ENCODE peak calls at places on chromosomes 2 and 18, in six cellular contexts. One of them, this sample, is unnamed.

GRCh38 chr2:10527585-10527984 is 79.5 kb upstream of the ODC1 start:
- DNase-seq in AG04449: no peak
- DNase-seq in AG09309: no peak
- DNase-seq in coronary artery: no peak
- DNase-seq in stimulated activated CD8-positive, alpha-beta memory T cell treated with anti-CD3 and anti-CD28 coated beads, Interleukin-15, amount 100 ng/mL, for 4 hours: no peak
- DNase-seq in lung: no peak
- DNase-seq in this sample: no peak

GRCh38 chr2:127829845-127830246 is 18.9 kb upstream of the WDR33 start:
- DNase-seq in AG04449: no peak
- DNase-seq in AG09309: no peak
- DNase-seq in coronary artery: no peak
- DNase-seq in stimulated activated CD8-positive, alpha-beta memory T cell treated with anti-CD3 and anti-CD28 coated beads, Interleukin-15, amount 100 ng/mL, for 4 hours: peak
- DNase-seq in lung: peak
- DNase-seq in this sample: peak

GRCh38 chr2:70103531-70104061 is 16.3 kb downstream of the PCBP1 start:
- DNase-seq in AG04449: no peak
- DNase-seq in AG09309: no peak
- DNase-seq in coronary artery: no peak
- DNase-seq in stimulated activated CD8-positive, alpha-beta memory T cell treated with anti-CD3 and anti-CD28 coated beads, Interleukin-15, amount 100 ng/mL, for 4 hours: no peak
- DNase-seq in lung: no peak
- DNase-seq in this sample: no peak

GRCh38 chr2:166862582-166863132 is 25.6 kb upstream of the XIRP2 start:
- DNase-seq in AG04449: no peak
- DNase-seq in AG09309: no peak
- DNase-seq in coronary artery: no peak
- DNase-seq in stimulated activated CD8-positive, alpha-beta memory T cell treated with anti-CD3 and anti-CD28 coated beads, Interleukin-15, amount 100 ng/mL, for 4 hours: no peak
- DNase-seq in lung: no peak
- DNase-seq in this sample: no peak

GRCh38 chr18:21406111-21406510 is 164.1 kb downstream of the GREB1L start:
- DNase-seq in AG04449: no peak
- DNase-seq in AG09309: no peak
- DNase-seq in coronary artery: no peak
- DNase-seq in stimulated activated CD8-positive, alpha-beta memory T cell treated with anti-CD3 and anti-CD28 coated beads, Interleukin-15, amount 100 ng/mL, for 4 hours: no peak
- DNase-seq in lung: no peak
- DNase-seq in this sample: no peak

GRCh38 chr18:23943903-23944624 is 70.5 kb upstream of the TTC39C start:
- DNase-seq in AG04449: peak
- DNase-seq in AG09309: peak
- DNase-seq in coronary artery: no peak
- DNase-seq in stimulated activated CD8-positive, alpha-beta memory T cell treated with anti-CD3 and anti-CD28 coated beads, Interleukin-15, amount 100 ng/mL, for 4 hours: no peak
- DNase-seq in lung: no peak
- DNase-seq in this sample: peak

GRCh38 chr2:144405313-144405710 is 114.6 kb downstream of the ZEB2 start:
- DNase-seq in AG04449: no peak
- DNase-seq in AG09309: no peak
- DNase-seq in coronary artery: no peak
- DNase-seq in stimulated activated CD8-positive, alpha-beta memory T cell treated with anti-CD3 and anti-CD28 coated beads, Interleukin-15, amount 100 ng/mL, for 4 hours: no peak
- DNase-seq in lung: no peak
- DNase-seq in this sample: no peak

GRCh38 chr18:79778291-79778791 is 19.4 kb upstream of the KCNG2 start:
- DNase-seq in AG04449: no peak
- DNase-seq in AG09309: no peak
- DNase-seq in coronary artery: no peak
- DNase-seq in stimulated activated CD8-positive, alpha-beta memory T cell treated with anti-CD3 and anti-CD28 coated beads, Interleukin-15, amount 100 ng/mL, for 4 hours: no peak
- DNase-seq in lung: no peak
- DNase-seq in this sample: no peak

GRCh38 chr18:48929951-48930713 is 20.6 kb downstream of the SMAD7 start:
- DNase-seq in AG04449: no peak
- DNase-seq in AG09309: peak
- DNase-seq in coronary artery: peak
- DNase-seq in stimulated activated CD8-positive, alpha-beta memory T cell treated with anti-CD3 and anti-CD28 coated beads, Interleukin-15, amount 100 ng/mL, for 4 hours: no peak
- DNase-seq in lung: no peak
- DNase-seq in this sample: peak

GRCh38 chr18:11728247-11728646 is 39.2 kb downstream of the GNAL start:
- DNase-seq in AG04449: no peak
- DNase-seq in AG09309: no peak
- DNase-seq in coronary artery: no peak
- DNase-seq in stimulated activated CD8-positive, alpha-beta memory T cell treated with anti-CD3 and anti-CD28 coated beads, Interleukin-15, amount 100 ng/mL, for 4 hours: no peak
- DNase-seq in lung: no peak
- DNase-seq in this sample: peak